ENCODE peak calls at places on chromosome 21, in four cellular contexts. One of them, this sample, is unnamed.

GRCh38 chr21:21003701-21004100 is 5.5 kb downstream of the NCAM2 start:
- DNase-seq in tibial nerve: no peak
- DNase-seq in transverse colon: no peak
- DNase-seq in suprapubic skin: no peak
- DNase-seq in this sample: no peak

GRCh38 chr21:25503981-25504380 is 103.3 kb downstream of the MRPL39 start:
- DNase-seq in tibial nerve: no peak
- DNase-seq in transverse colon: no peak
- DNase-seq in suprapubic skin: no peak
- DNase-seq in this sample: no peak

GRCh38 chr21:27561116-27561515 is 594.2 kb upstream of the ADAMTS5 start:
- DNase-seq in tibial nerve: peak
- DNase-seq in transverse colon: peak
- DNase-seq in suprapubic skin: no peak
- DNase-seq in this sample: no peak

GRCh38 chr21:28537371-28538079 is 455.2 kb downstream of the LTN1 start:
- DNase-seq in tibial nerve: no peak
- DNase-seq in transverse colon: no peak
- DNase-seq in suprapubic skin: no peak
- DNase-seq in this sample: no peak

GRCh38 chr21:41961282-41961701 is 7.5 kb upstream of the C2CD2 start:
- DNase-seq in tibial nerve: no peak
- DNase-seq in transverse colon: no peak
- DNase-seq in suprapubic skin: no peak
- DNase-seq in this sample: no peak

GRCh38 chr21:29443398-29444010 is 144.8 kb downstream of the BACH1 start:
- DNase-seq in tibial nerve: no peak
- DNase-seq in transverse colon: no peak
- DNase-seq in suprapubic skin: no peak
- DNase-seq in this sample: no peak

GRCh38 chr21:46099476-46099875 is 1.6 kb downstream of the COL6A2 start:
- DNase-seq in tibial nerve: peak
- DNase-seq in transverse colon: peak
- DNase-seq in suprapubic skin: peak
- DNase-seq in this sample: peak

GRCh38 chr21:46295996-46296752 is 10.0 kb downstream of the YBEY start:
- DNase-seq in tibial nerve: peak
- DNase-seq in transverse colon: peak
- DNase-seq in suprapubic skin: peak
- DNase-seq in this sample: peak

GRCh38 chr21:33937931-33938339 is 22.3 kb upstream of the ATP5PO start:
- DNase-seq in tibial nerve: no peak
- DNase-seq in transverse colon: no peak
- DNase-seq in suprapubic skin: no peak
- DNase-seq in this sample: no peak

GRCh38 chr21:34690041-34690792 is 21.4 kb downstream of the CLIC6 start:
- DNase-seq in tibial nerve: no peak
- DNase-seq in transverse colon: peak
- DNase-seq in suprapubic skin: no peak
- DNase-seq in this sample: no peak

GRCh38 chr21:45950740-45951515 is 30.6 kb upstream of the COL6A1 start:
- DNase-seq in tibial nerve: no peak
- DNase-seq in transverse colon: peak
- DNase-seq in suprapubic skin: peak
- DNase-seq in this sample: peak

GRCh38 chr21:14273736-14274538 is 58.0 kb downstream of the RBM11 start:
- DNase-seq in tibial nerve: no peak
- DNase-seq in transverse colon: peak
- DNase-seq in suprapubic skin: peak
- DNase-seq in this sample: no peak

GRCh38 chr21:33099131-33099530 is 29.2 kb downstream of the OLIG1 start:
- DNase-seq in tibial nerve: no peak
- DNase-seq in transverse colon: no peak
- DNase-seq in suprapubic skin: no peak
- DNase-seq in this sample: no peak

GRCh38 chr21:21163904-21164303 is 165.7 kb downstream of the NCAM2 start:
- DNase-seq in tibial nerve: peak
- DNase-seq in transverse colon: peak
- DNase-seq in suprapubic skin: no peak
- DNase-seq in this sample: peak

GRCh38 chr21:38297193-38297592 is 40.4 kb downstream of the KCNJ15 start:
- DNase-seq in tibial nerve: no peak
- DNase-seq in transverse colon: no peak
- DNase-seq in suprapubic skin: no peak
- DNase-seq in this sample: no peak

GRCh38 chr21:38037416-38037815 is 121.2 kb upstream of the KCNJ6 start:
- DNase-seq in tibial nerve: no peak
- DNase-seq in transverse colon: no peak
- DNase-seq in suprapubic skin: no peak
- DNase-seq in this sample: no peak

GRCh38 chr21:30329203-30329868 is 8.2 kb downstream of the KRTAP27-1 start:
- DNase-seq in tibial nerve: no peak
- DNase-seq in transverse colon: no peak
- DNase-seq in suprapubic skin: no peak
- DNase-seq in this sample: no peak

GRCh38 chr21:45889115-45889708 is 92.4 kb upstream of the COL6A1 start:
- DNase-seq in tibial nerve: no peak
- DNase-seq in transverse colon: no peak
- DNase-seq in suprapubic skin: no peak
- DNase-seq in this sample: no peak

GRCh38 chr21:18722193-18722592 is 318.6 kb upstream of the TMPRSS15 start:
- DNase-seq in tibial nerve: no peak
- DNase-seq in transverse colon: no peak
- DNase-seq in suprapubic skin: no peak
- DNase-seq in this sample: no peak
- TF ChIP-seq EP300 in tibial nerve: no peak
- TF ChIP-seq EP300 in transverse colon: no peak
- TF ChIP-seq EP300 in suprapubic skin: no peak
- TF ChIP-seq EP300 in this sample: no peak

GRCh38 chr21:44817914-44818635 is at the start of gene SUMO3:
- DNase-seq in tibial nerve: peak
- DNase-seq in transverse colon: peak
- DNase-seq in suprapubic skin: peak
- DNase-seq in this sample: peak
- TF ChIP-seq POLR2A in tibial nerve: peak
- TF ChIP-seq POLR2A in transverse colon: peak
- TF ChIP-seq POLR2A in suprapubic skin: peak
- TF ChIP-seq POLR2A in this sample: no peak

GRCh38 chr21:39315603-39316002 is 2.2 kb upstream of the BRWD1 start:
- DNase-seq in tibial nerve: no peak
- DNase-seq in transverse colon: no peak
- DNase-seq in suprapubic skin: no peak
- DNase-seq in this sample: no peak

GRCh38 chr21:39314155-39315027 is 959 bp upstream of the BRWD1 start:
- DNase-seq in tibial nerve: peak
- DNase-seq in transverse colon: peak
- DNase-seq in suprapubic skin: no peak
- DNase-seq in this sample: peak

GRCh38 chr21:39312112-39313041 is 1.1 kb downstream of the BRWD1 start:
- DNase-seq in tibial nerve: peak
- DNase-seq in transverse colon: peak
- DNase-seq in suprapubic skin: peak
- DNase-seq in this sample: peak

GRCh38 chr21:39313042-39313456 is 383 bp downstream of the BRWD1 start:
- DNase-seq in tibial nerve: peak
- DNase-seq in transverse colon: peak
- DNase-seq in suprapubic skin: peak
- DNase-seq in this sample: peak

DNA sequence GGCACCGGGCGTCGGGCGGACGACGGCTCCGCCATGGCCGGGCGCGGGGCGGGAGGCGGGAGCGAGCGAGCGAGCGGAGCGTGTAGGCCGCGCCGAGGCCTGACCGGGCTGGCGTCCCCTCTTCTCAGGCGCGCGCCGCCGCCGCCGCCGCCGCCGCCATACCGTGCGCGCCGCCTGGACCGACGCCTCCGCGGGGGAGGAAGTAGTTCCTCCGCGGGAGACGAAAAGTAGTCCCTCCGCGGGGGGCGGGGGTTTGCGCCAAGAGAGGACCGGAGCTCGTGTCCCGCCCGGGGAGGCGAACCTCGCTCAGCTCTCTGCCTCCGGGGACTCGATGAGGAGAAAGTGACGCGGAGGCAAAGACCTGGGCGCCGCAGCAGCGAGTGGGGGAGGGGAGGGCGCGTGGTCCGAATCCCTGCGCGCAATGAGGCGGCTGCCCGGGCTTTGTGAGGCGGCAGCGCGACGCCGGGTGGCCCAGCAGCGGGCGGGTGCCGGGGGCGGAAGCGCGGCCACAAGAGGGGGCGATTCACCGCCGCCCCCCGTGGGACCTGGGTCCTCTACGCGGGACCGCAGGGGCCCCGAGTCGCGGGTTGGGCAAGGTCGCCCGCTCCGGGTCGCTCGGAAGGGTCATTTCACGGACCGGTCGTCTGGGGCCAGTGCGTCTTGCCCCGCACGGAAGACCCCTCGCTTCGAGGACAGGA is at the start of gene BRWD1:
- DNase-seq in tibial nerve: peak
- DNase-seq in transverse colon: peak
- DNase-seq in suprapubic skin: peak
- DNase-seq in this sample: peak
- TF ChIP-seq EP300 in tibial nerve: peak
- TF ChIP-seq EP300 in transverse colon: peak
- TF ChIP-seq EP300 in suprapubic skin: no peak
- TF ChIP-seq EP300 in this sample: no peak

GRCh38 chr21:36696640-36697472 is 2.1 kb upstream of the SIM2 start:
- DNase-seq in tibial nerve: no peak
- DNase-seq in transverse colon: no peak
- DNase-seq in suprapubic skin: no peak
- DNase-seq in this sample: no peak

GRCh38 chr21:36698160-36699025 is 522 bp upstream of the SIM2 start:
- DNase-seq in tibial nerve: no peak
- DNase-seq in transverse colon: no peak
- DNase-seq in suprapubic skin: no peak
- DNase-seq in this sample: no peak

GRCh38 chr21:36699026-36699545 is at the start of gene SIM2:
- DNase-seq in tibial nerve: no peak
- DNase-seq in transverse colon: no peak
- DNase-seq in suprapubic skin: no peak
- DNase-seq in this sample: no peak

GRCh38 chr21:36696390-36696639 is 2.6 kb upstream of the SIM2 start:
- DNase-seq in tibial nerve: no peak
- DNase-seq in transverse colon: no peak
- DNase-seq in suprapubic skin: no peak
- DNase-seq in this sample: no peak

DNA sequence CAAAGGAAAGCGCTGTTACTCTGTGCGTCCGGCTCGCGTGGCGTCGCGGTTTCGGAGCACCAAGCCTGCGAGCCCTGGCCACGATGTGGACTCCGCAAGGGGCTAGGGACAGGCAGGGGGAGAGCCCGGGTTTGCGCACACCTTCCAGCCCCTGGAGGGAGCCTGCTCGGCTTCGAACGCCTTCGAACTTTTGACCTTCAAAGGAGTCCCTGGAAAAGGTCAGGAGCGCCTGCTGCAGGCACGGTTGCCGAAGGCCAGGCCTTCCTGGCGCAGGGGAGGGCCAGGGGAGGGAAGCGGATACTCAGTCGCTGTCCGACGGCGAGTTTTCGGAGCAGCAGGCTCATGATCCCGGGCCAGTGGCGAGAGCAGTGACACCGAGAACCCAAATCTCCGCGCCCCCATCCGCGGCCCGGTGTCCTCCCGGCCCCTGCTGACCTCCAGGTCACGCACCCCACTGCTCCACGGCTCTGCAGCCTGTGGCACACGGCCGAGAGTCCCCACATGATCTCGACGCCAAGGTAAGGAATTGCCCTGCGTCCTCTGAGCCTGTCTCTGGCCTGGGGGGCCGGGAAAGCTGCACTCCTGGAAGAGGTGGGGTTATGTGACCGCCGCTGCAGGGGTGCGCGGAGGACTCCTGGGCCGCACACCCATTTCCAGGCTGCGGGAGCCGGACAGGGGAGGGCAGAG is 1.3 kb upstream of the SIM2 start:
- DNase-seq in tibial nerve: no peak
- DNase-seq in transverse colon: no peak
- DNase-seq in suprapubic skin: no peak
- DNase-seq in this sample: no peak
- TF ChIP-seq POLR2A in tibial nerve: no peak
- TF ChIP-seq POLR2A in transverse colon: no peak
- TF ChIP-seq POLR2A in suprapubic skin: no peak
- TF ChIP-seq POLR2A in this sample: no peak

GRCh38 chr21:31670065-31670464 is 10.6 kb downstream of the SOD1 start:
- DNase-seq in tibial nerve: no peak
- DNase-seq in transverse colon: no peak
- DNase-seq in suprapubic skin: no peak
- DNase-seq in this sample: no peak

GRCh38 chr21:31673513-31673912 is 14.0 kb downstream of the SOD1 start:
- DNase-seq in tibial nerve: no peak
- DNase-seq in transverse colon: no peak
- DNase-seq in suprapubic skin: no peak
- DNase-seq in this sample: no peak

GRCh38 chr21:31668651-31669491 is 9.4 kb downstream of the SOD1 start:
- DNase-seq in tibial nerve: no peak
- DNase-seq in transverse colon: no peak
- DNase-seq in suprapubic skin: no peak
- DNase-seq in this sample: no peak

GRCh38 chr21:31671931-31672330 is 12.4 kb downstream of the SOD1 start:
- DNase-seq in tibial nerve: no peak
- DNase-seq in transverse colon: no peak
- DNase-seq in suprapubic skin: no peak
- DNase-seq in this sample: no peak

DNA sequence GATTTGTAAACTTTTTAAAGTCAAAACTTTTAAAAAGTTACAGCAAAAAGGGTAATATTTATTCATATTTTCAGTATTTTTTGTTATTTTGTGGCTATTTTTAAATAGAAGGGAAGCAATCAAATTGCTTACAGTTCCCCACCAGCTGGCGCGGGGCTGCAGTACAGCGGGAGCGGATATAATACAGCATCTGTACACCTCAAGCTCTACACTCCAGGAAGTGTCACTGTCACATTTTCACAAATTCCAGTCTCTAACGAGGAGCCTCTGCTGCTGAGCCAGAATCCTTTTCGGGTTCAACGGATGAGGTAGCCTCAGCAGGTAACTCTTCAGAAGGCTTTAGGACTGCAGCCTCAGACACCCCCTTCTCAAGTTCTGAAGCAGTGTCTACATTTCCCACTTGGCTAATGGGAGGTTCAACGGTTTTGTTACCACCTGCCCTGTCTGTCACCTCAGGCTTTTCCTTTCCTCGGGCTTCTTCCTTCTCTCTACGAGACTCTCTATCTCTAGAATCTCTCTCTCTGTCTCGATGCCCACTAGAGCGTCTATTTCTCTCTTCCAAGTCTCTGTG is 11.7 kb downstream of the SOD1 start:
- DNase-seq in tibial nerve: no peak
- DNase-seq in transverse colon: no peak
- DNase-seq in suprapubic skin: no peak
- DNase-seq in this sample: no peak
- TF ChIP-seq EP300 in tibial nerve: no peak
- TF ChIP-seq EP300 in transverse colon: no peak
- TF ChIP-seq EP300 in suprapubic skin: no peak
- TF ChIP-seq EP300 in this sample: no peak

DNA sequence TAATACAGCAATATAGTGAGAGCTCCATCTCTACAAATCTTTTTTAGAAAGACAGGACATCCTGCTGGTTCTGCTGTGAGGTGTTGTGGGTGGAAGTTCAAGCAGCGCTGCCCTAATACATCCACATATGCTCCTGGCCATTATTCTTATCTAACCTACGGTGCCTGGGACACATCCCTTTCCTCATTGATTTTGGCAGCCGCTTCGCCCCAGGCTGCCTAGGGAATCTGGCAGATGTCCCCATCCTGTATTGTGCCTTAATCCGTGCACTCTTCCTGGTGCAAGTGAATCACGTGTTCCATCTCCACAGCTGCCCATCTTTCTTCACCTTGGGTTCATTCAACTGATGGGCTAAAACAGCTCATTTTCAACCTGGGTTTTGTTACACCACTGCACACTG is 3.1 kb upstream of the UBE2G2 start:
- DNase-seq in tibial nerve: no peak
- DNase-seq in transverse colon: no peak
- DNase-seq in suprapubic skin: no peak
- DNase-seq in this sample: no peak
- TF ChIP-seq POLR2A in tibial nerve: no peak
- TF ChIP-seq POLR2A in transverse colon: no peak
- TF ChIP-seq POLR2A in suprapubic skin: no peak
- TF ChIP-seq POLR2A in this sample: no peak